ENCODE peak calls at places on chromosomes 1 and 21, in four cellular contexts. K is A549, J is K562, D is HepG2. P is an unnamed sample.

GRCh38 chr1:81032973-81033425 is 767.7 kb upstream of the ADGRL2 start:
- DNase-seq in K (no peak), J (no peak), D (no peak), P (no peak)

GRCh38 chr1:23718482-23718881 is 24.8 kb upstream of the ELOA start:
- DNase-seq in K (peak), J (peak), D (peak), P (peak)

GRCh38 chr1:223831755-223832636 is 13.8 kb downstream of the TP53BP2 start:
- DNase-seq in K (peak), J (no peak), D (no peak), P (peak)

GRCh38 chr1:97640677-97641076 is 280.2 kb downstream of the DPYD start:
- DNase-seq in K (no peak), J (no peak), D (no peak), P (peak)

GRCh38 chr1:68811806-68812205 is 314.9 kb upstream of the DEPDC1 start:
- DNase-seq in K (no peak), J (no peak), D (no peak), P (no peak)

GRCh38 chr1:53642607-53643006 is 96.4 kb downstream of the GLIS1 start:
- DNase-seq in K (no peak), J (no peak), D (no peak), P (no peak)

GRCh38 chr1:64263335-64263734 is 59.9 kb downstream of the UBE2U start:
- DNase-seq in K (no peak), J (no peak), D (no peak), P (no peak)

GRCh38 chr1:44811714-44812151 is 3.4 kb downstream of the BTBD19 start:
- DNase-seq in K (no peak), J (no peak), D (no peak), P (peak)

GRCh38 chr1:107590087-107590486 is 374.9 kb downstream of the VAV3 start:
- DNase-seq in K (no peak), J (no peak), D (peak), P (no peak)

GRCh38 chr1:219659682-219660081 is 46.8 kb upstream of the ZC3H11B start:
- DNase-seq in K (peak), J (no peak), D (no peak), P (peak)

DNA sequence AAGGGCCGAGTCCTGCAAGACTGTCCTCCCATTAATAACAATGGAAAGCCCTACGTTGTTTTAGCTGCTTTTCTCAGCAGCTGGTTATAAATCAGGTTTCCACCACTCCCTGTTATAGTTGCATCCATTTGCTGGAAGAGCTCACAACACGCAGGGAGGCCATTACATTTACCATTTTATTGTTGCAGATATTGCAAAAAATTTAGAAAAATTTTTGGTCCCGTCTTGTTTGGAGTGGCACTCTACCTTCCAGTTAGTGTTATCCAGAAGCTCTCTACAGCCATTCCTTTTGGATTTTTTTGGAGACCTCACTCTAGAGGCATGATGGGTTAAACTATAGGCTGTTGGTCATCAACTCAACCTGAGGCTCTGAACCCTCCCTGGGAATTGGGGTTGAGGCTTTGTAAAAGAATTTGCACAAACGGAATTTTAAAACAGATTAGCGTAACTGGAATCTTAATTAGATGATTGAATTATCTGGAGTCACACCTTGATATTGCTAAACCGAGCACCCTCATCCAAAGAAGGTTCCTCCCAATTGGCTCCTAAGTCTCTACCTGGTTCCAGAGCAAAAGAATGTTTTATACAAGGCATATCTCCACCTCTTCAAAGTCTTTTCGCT is 1532.0 kb upstream of the TPTE start:
- DNase-seq in K (peak), J (peak), D (peak), P (no peak)
- TF ChIP-seq MAZ in K (no peak), J (no peak), D (no peak), P (no peak)

DNA sequence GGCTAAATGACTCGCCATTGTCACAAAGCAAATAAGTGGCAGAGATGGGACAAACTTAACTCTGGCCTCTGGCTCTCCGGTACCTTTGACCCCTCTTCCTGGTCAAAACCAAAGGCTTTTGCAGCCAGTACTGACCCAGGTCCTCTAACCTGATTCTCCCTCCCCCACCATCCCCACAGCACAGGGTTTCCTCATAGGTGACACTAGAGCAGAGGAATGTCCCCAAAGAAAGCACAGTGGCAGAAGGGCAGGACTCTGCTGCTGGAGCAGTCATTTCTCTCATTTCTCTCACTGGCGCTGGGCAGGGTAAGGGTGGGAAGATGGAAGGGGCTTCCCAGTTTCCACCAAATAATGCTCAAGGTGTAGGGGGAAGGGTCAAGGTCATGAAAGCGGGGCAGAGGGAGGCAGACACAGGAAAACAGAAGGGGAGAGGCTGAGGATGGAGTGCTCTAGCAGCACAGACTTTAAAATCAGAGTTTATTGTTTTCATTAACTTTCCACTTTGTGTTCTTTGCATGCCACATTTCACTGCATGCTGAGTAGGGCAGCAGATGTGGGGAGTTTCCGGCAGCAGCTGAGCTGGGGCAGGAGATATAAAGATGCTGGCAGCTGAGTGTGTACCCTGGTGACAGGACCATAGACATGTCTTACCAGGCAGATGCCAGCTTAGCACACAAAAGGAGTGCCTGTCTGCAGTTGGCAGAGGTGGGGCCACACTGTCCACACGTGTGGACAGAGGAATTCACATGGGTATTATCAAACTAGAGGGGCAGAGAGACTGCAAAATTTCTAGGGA is 80.5 kb downstream of the FAM78B start:
- DNase-seq in K (no peak), J (no peak), D (peak), P (no peak)
- TF ChIP-seq RAD21 in K (no peak), J (no peak), D (no peak), P (no peak)

DNA sequence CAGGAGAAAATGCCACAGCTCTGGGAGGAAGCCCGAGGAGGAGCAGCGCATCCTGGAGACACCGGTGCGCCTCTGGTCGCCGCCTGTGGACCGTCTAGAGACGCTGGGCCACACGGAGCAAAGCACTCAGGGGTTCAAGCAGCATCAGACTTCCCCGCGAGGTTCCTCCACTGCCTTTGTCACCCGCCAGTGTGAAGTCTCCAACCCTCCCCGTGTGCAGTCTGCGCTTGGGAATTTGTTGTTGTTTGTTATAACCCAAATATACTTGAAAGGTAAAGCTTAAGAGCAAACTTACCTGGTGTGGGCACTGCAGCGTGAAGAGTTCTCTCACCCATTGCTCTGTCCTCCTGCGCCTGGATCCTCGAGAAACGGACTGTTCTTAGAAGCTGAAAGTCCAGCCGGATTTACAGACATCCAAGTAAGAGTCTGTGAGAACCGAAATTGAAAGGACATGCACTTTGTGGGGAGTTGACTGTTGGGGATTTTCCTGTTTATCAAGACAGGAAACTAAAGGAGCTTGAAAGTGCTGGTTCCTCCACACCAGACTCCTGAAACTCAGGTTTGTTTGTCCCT is at the start of gene GBP4:
- DNase-seq in K (peak), J (no peak), D (no peak), P (peak)
- TF ChIP-seq MAZ in K (no peak), J (no peak), D (no peak), P (no peak)

DNA sequence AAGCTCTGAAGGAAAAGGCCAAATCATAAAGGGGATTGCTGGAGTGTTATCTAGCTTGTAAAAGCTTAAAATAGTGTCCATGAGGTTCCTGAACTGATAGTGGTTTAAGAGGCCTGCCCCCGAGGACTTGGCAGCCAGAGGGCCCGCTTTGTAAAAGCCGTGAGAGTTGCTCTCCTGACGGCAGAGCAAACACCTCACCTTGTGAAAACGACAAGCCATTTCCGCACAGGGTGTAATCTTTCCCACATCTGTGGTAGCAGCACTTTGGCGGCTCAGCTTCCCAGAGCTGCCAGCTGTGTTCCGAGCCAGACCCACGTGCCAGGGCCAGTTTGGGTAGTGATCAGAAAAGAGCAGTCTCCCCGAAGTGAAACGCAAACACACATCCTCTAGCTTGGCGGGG is 37.0 kb downstream of the SERBP1 start:
- DNase-seq in K (no peak), J (no peak), D (no peak), P (no peak)
- TF ChIP-seq RAD21 in K (no peak), J (no peak), D (no peak), P (no peak)

GRCh38 chr1:3821934-3822307 is 25.6 kb upstream of the LRRC47 start:
- DNase-seq in K (no peak), J (no peak), D (no peak), P (no peak)

GRCh38 chr1:3822421-3822820 is 26.1 kb upstream of the LRRC47 start:
- DNase-seq in K (no peak), J (peak), D (no peak), P (no peak)

GRCh38 chr1:3831689-3832088 is 25.3 kb downstream of the CEP104 start:
- DNase-seq in K (no peak), J (no peak), D (no peak), P (no peak)

GRCh38 chr1:3824650-3825049 is 28.4 kb upstream of the LRRC47 start:
- DNase-seq in K (no peak), J (no peak), D (no peak), P (no peak)

GRCh38 chr1:3827813-3828307 is 29.2 kb downstream of the CEP104 start:
- DNase-seq in K (no peak), J (no peak), D (no peak), P (peak)
- TF ChIP-seq MAZ in K (no peak), J (no peak), D (no peak), P (no peak)

GRCh38 chr1:67020304-67020703 is 33.6 kb downstream of the SLC35D1 start:
- DNase-seq in K (no peak), J (no peak), D (no peak), P (peak)
- TF ChIP-seq RAD21 in K (no peak), J (no peak), D (no peak), P (no peak)

GRCh38 chr1:204958325-204959307 is 84.4 kb upstream of the CNTN2 start:
- DNase-seq in K (no peak), J (no peak), D (no peak), P (no peak)

GRCh38 chr1:204961765-204962419 is 81.1 kb upstream of the CNTN2 start:
- DNase-seq in K (no peak), J (no peak), D (no peak), P (no peak)

GRCh38 chr1:204960306-204960984 is 82.6 kb upstream of the CNTN2 start:
- DNase-seq in K (no peak), J (no peak), D (no peak), P (no peak)

GRCh38 chr1:204959836-204960235 is 83.2 kb upstream of the CNTN2 start:
- DNase-seq in K (no peak), J (no peak), D (no peak), P (no peak)

GRCh38 chr1:204959374-204959773 is 83.6 kb upstream of the CNTN2 start:
- DNase-seq in K (no peak), J (no peak), D (no peak), P (no peak)
- TF ChIP-seq MAZ in K (no peak), J (no peak), D (no peak), P (no peak)

GRCh38 chr1:111198836-111199235 is 1.6 kb downstream of the DENND2D start:
- DNase-seq in K (no peak), J (no peak), D (no peak), P (no peak)

GRCh38 chr1:111199881-111200801 is at the start of gene DENND2D:
- DNase-seq in K (no peak), J (no peak), D (no peak), P (no peak)

GRCh38 chr1:111199329-111199728 is 1.1 kb downstream of the DENND2D start:
- DNase-seq in K (no peak), J (no peak), D (no peak), P (no peak)

GRCh38 chr1:111196213-111196612 is 4.2 kb downstream of the DENND2D start:
- DNase-seq in K (no peak), J (no peak), D (no peak), P (no peak)

GRCh38 chr1:111197598-111198289 is 2.7 kb downstream of the DENND2D start:
- DNase-seq in K (peak), J (peak), D (no peak), P (peak)
- TF ChIP-seq RAD21 in K (peak), J (peak), D (no peak), P (no peak)

DNA sequence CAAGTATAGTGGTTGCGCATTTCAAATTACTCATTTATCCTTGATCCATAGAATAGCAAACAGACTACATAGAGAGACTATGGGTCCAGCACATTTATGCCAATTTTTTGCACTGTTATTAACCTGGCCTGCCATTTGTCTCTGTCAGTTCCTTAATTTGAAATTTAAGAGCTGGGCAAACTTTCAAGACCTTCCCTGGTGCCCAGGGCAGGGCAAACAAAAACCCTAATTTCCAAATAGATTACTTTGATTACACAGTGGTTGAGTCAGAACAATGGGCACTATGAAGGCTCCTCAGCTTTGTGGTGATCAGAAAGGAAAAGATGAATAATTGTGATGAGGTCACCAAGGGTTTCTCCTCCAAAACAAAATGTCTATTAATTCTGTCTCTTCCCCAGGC is 80.6 kb downstream of the TNFSF18 start:
- DNase-seq in K (peak), J (no peak), D (no peak), P (no peak)
- TF ChIP-seq MAZ in K (no peak), J (no peak), D (no peak), P (no peak)

P was measured in IMR-90.